ENCODE peak calls at places on chromosomes 12 and 14, in seven cellular contexts. W is HCT116, B is H1, A is SK-N-SH, F is GM12878, O is HepG2, M is K562. T is an unnamed sample.

GRCh38 chr14:56138987-56139386 is 20.8 kb downstream of the PELI2 start:
- DNase-seq in W (no peak), B (no peak), A (no peak), F (no peak), O (no peak), M (no peak), T (no peak)

GRCh38 chr12:67531051-67531450 is 117.5 kb upstream of the DYRK2 start:
- DNase-seq in W (no peak), B (no peak), A (no peak), F (no peak), O (no peak), M (no peak), T (no peak)

GRCh38 chr12:47903927-47904646 is 707 bp downstream of the VDR start:
- DNase-seq in W (peak; percentile 29), B (no peak), A (no peak), F (no peak), O (no peak), M (peak; percentile 33), T (peak; percentile 81)

GRCh38 chr12:68981536-68981935 is 48.6 kb upstream of the CPM start:
- DNase-seq in W (no peak), B (no peak), A (no peak), F (no peak), O (no peak), M (no peak), T (no peak)

GRCh38 chr12:117026343-117026742 is 72.9 kb downstream of the TESC start:
- DNase-seq in W (no peak), B (no peak), A (no peak), F (no peak), O (no peak), M (no peak), T (no peak)

GRCh38 chr12:42056130-42056529 is 88.5 kb downstream of the GXYLT1 start:
- DNase-seq in W (no peak), B (no peak), A (no peak), F (peak; percentile 20), O (no peak), M (no peak), T (no peak)

GRCh38 chr12:44307506-44308168 is 471.8 kb downstream of the TMEM117 start:
- DNase-seq in W (no peak), B (no peak), A (no peak), F (no peak), O (no peak), M (no peak), T (peak; percentile 10)

GRCh38 chr14:22812744-22813143 is 2.5 kb downstream of the SLC7A7 start:
- DNase-seq in W (no peak), B (no peak), A (no peak), F (no peak), O (no peak), M (no peak), T (no peak)

GRCh38 chr14:52063107-52063506 is 5.8 kb downstream of the NID2 start:
- DNase-seq in W (no peak), B (no peak), A (peak; percentile 55), F (no peak), O (no peak), M (no peak), T (no peak)

GRCh38 chr14:105578070-105578469 is 51.7 kb downstream of the TMEM121 start:
- DNase-seq in W (no peak), B (no peak), A (no peak), F (no peak), O (no peak), M (no peak), T (no peak)

GRCh38 chr12:109740694-109741245 is 27.1 kb downstream of the FAM222A start:
- DNase-seq in W (no peak), B (no peak), A (peak; percentile 10), F (no peak), O (no peak), M (no peak), T (no peak)

GRCh38 chr14:22781606-22782000 is 15.1 kb downstream of the OXA1L start:
- DNase-seq in W (no peak), B (no peak), A (no peak), F (no peak), O (no peak), M (no peak), T (no peak)

GRCh38 chr14:95713596-95714371 is at the start of gene TCL1A:
- DNase-seq in W (no peak), B (no peak), A (no peak), F (no peak), O (no peak), M (peak; percentile 21), T (no peak)

GRCh38 chr12:12032771-12033588 is 37.8 kb upstream of the BCL2L14 start:
- DNase-seq in W (peak; percentile 83), B (no peak), A (peak; percentile 68), F (peak; percentile 66), O (peak; percentile 72), M (peak; percentile 69), T (peak; percentile 19)

GRCh38 chr14:50947446-50947845 is 3.2 kb upstream of the PYGL start:
- DNase-seq in W (no peak), B (no peak), A (no peak), F (no peak), O (peak; percentile 50), M (no peak), T (no peak)

GRCh38 chr14:103551338-103551762 is 11.1 kb downstream of the BAG5 start:
- DNase-seq in W (no peak), B (no peak), A (peak; percentile 22), F (no peak), O (no peak), M (no peak), T (no peak)

GRCh38 chr12:47361389-47362031 is 281.8 kb upstream of the AMIGO2 start:
- DNase-seq in W (no peak), B (no peak), A (no peak), F (no peak), O (no peak), M (peak; percentile 37), T (peak; percentile 71)

GRCh38 chr12:25337916-25338315 is 87.2 kb upstream of the KRAS start:
- DNase-seq in W (no peak), B (no peak), A (no peak), F (no peak), O (no peak), M (no peak), T (no peak)

GRCh38 chr12:116138380-116138779 is 139.1 kb downstream of the MED13L start:
- DNase-seq in W (no peak), B (no peak), A (no peak), F (no peak), O (no peak), M (no peak), T (no peak)

GRCh38 chr12:124928095-124928911 is 13.9 kb upstream of the UBC start:
- DNase-seq in W (peak; percentile 95), B (no peak), A (no peak), F (no peak), O (no peak), M (peak; percentile 23), T (peak; percentile 98)

GRCh38 chr12:57816855-57817151 is 1.7 kb downstream of the AVIL start:
- DNase-seq in W (no peak), B (no peak), A (no peak), F (no peak), O (no peak), M (peak; percentile 75), T (no peak)

GRCh38 chr12:127926004-127926403 is 341.0 kb upstream of the TMEM132C start:
- DNase-seq in W (no peak), B (peak; percentile 7), A (peak; percentile 31), F (no peak), O (no peak), M (no peak), T (peak; percentile 36)

GRCh38 chr12:64824500-64825142 is at the start of gene TBC1D30:
- DNase-seq in W (no peak), B (no peak), A (peak; percentile 80), F (no peak), O (no peak), M (peak; percentile 18), T (peak; percentile 77)

GRCh38 chr12:53147653-53148052 is 32.9 kb upstream of the ZNF740 start:
- DNase-seq in W (no peak), B (no peak), A (no peak), F (no peak), O (no peak), M (no peak), T (no peak)

GRCh38 chr14:93712079-93712837 is 76.0 kb downstream of the PRIMA1 start:
- DNase-seq in W (no peak), B (no peak), A (peak; percentile 23), F (no peak), O (no peak), M (no peak), T (no peak)
- TF ChIP-seq JUND in W (no peak), B (no peak), A (no peak), F (no peak), O (no peak), M (no peak), T (no peak)

DNA sequence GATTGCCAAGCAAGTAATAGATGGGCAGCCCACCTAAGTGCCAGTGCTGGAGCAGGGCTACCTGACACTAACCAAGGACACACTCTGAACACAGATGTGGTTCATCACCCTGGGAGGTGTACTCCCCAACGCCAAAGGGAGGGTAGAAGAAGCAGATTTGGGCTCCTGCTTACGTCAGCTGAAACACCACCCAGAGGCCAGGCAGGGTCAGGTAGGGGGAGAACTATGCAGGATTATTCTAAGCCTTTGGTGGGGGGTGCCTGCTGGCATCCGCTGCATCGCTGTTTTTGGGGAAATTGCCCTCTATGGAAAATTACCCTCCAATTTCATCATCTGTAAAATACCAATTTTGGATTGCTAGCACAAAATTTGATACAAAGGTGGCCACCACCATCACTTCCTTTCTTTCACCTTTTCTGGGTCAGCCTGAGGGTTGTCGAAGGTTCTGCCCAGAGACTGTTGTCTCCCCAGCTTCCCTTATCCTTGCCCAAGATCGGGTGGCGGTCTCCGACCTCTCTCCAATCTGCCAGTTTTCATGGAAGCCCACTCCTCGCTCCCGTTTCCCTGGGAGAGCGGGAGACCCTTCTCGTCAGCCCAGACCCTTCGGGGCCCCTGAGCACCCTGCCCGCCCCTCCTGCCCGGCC is 535 bp downstream of the BIN2 start:
- DNase-seq in W (no peak), B (no peak), A (no peak), F (no peak), O (no peak), M (no peak), T (no peak)
- TF ChIP-seq JUND in W (no peak), B (no peak), A (no peak), F (no peak), O (no peak), M (no peak), T (no peak)

DNA sequence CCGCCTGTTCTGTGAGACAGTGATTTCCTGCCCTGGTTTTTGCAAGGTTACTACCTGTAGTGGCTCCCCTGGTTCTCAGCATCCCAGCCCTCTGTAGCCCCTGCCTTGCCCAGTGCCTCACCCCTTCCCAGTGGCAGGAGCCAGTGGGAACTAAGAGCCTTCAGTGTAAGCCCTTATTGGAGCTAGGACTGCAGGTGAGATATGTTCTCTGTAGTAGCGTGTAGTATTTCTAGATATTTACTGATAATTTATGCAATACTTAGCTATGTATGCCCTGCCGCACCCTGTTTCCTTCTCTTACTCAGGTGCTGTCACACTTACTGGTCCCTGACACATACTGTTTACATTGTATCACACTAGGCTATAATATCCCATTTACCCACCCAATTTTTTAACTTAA is 3.6 kb downstream of the BMAL2 start:
- DNase-seq in W (no peak), B (no peak), A (no peak), F (no peak), O (no peak), M (no peak), T (no peak)
- TF ChIP-seq JUND in W (no peak), B (no peak), A (no peak), F (no peak), O (no peak), M (no peak), T (no peak)

GRCh38 chr12:103677341-103677740 is 90.3 kb downstream of the STAB2 start:
- DNase-seq in W (no peak), B (no peak), A (no peak), F (no peak), O (no peak), M (no peak), T (peak; percentile 28)
- TF ChIP-seq JUND in W (no peak), B (no peak), A (no peak), F (no peak), O (no peak), M (no peak), T (no peak)